ENCODE peak calls at places on chromosomes 7 and 10, in seven cellular contexts. One of them, this sample, is unnamed.

GRCh38 chr10:86974484-86974883 is 6.2 kb downstream of the ADIRF start:
- DNase-seq in activated naive CD4-positive, alpha-beta T cell treated with Interleukin-2 at 50 U/mL for 16 hours: no peak
- DNase-seq in iris pigment epithelial cell: no peak
- DNase-seq in cerebellum: no peak
- DNase-seq in sigmoid colon: no peak
- DNase-seq in AG20443: no peak
- DNase-seq in T1000: no peak
- DNase-seq in this sample: no peak

GRCh38 chr7:101575168-101575567 is 53.9 kb downstream of the MYL10 start:
- DNase-seq in activated naive CD4-positive, alpha-beta T cell treated with Interleukin-2 at 50 U/mL for 16 hours: no peak
- DNase-seq in iris pigment epithelial cell: no peak
- DNase-seq in cerebellum: no peak
- DNase-seq in sigmoid colon: no peak
- DNase-seq in AG20443: no peak
- DNase-seq in T1000: no peak
- DNase-seq in this sample: no peak

GRCh38 chr10:2282194-2282593 is 544.9 kb upstream of the ADARB2 start:
- DNase-seq in activated naive CD4-positive, alpha-beta T cell treated with Interleukin-2 at 50 U/mL for 16 hours: no peak
- DNase-seq in iris pigment epithelial cell: no peak
- DNase-seq in cerebellum: no peak
- DNase-seq in sigmoid colon: no peak
- DNase-seq in AG20443: no peak
- DNase-seq in T1000: no peak
- DNase-seq in this sample: no peak

GRCh38 chr10:36256905-36257304 is 614.8 kb upstream of the FZD8 start:
- DNase-seq in activated naive CD4-positive, alpha-beta T cell treated with Interleukin-2 at 50 U/mL for 16 hours: no peak
- DNase-seq in iris pigment epithelial cell: peak
- DNase-seq in cerebellum: no peak
- DNase-seq in sigmoid colon: no peak
- DNase-seq in AG20443: peak
- DNase-seq in T1000: no peak
- DNase-seq in this sample: no peak

GRCh38 chr7:2691223-2691818 is 3.3 kb downstream of the AMZ1 start:
- DNase-seq in activated naive CD4-positive, alpha-beta T cell treated with Interleukin-2 at 50 U/mL for 16 hours: no peak
- DNase-seq in iris pigment epithelial cell: no peak
- DNase-seq in cerebellum: no peak
- DNase-seq in sigmoid colon: no peak
- DNase-seq in AG20443: no peak
- DNase-seq in T1000: no peak
- DNase-seq in this sample: no peak

GRCh38 chr7:139992353-139993054 is 70.2 kb downstream of the PARP12 start:
- DNase-seq in activated naive CD4-positive, alpha-beta T cell treated with Interleukin-2 at 50 U/mL for 16 hours: no peak
- DNase-seq in iris pigment epithelial cell: no peak
- DNase-seq in cerebellum: no peak
- DNase-seq in sigmoid colon: no peak
- DNase-seq in AG20443: no peak
- DNase-seq in T1000: no peak
- DNase-seq in this sample: no peak

GRCh38 chr10:34319197-34319846 is 495.8 kb downstream of the PARD3 start:
- DNase-seq in activated naive CD4-positive, alpha-beta T cell treated with Interleukin-2 at 50 U/mL for 16 hours: no peak
- DNase-seq in iris pigment epithelial cell: peak
- DNase-seq in cerebellum: no peak
- DNase-seq in sigmoid colon: no peak
- DNase-seq in AG20443: peak
- DNase-seq in T1000: peak
- DNase-seq in this sample: no peak

GRCh38 chr7:149495785-149496641 is 1.6 kb downstream of the ZNF746 start:
- DNase-seq in activated naive CD4-positive, alpha-beta T cell treated with Interleukin-2 at 50 U/mL for 16 hours: no peak
- DNase-seq in iris pigment epithelial cell: peak
- DNase-seq in cerebellum: no peak
- DNase-seq in sigmoid colon: peak
- DNase-seq in AG20443: peak
- DNase-seq in T1000: peak
- DNase-seq in this sample: no peak

GRCh38 chr10:86295351-86295750 is 71.2 kb downstream of the GRID1 start:
- DNase-seq in activated naive CD4-positive, alpha-beta T cell treated with Interleukin-2 at 50 U/mL for 16 hours: no peak
- DNase-seq in iris pigment epithelial cell: no peak
- DNase-seq in cerebellum: no peak
- DNase-seq in sigmoid colon: peak
- DNase-seq in AG20443: no peak
- DNase-seq in T1000: no peak
- DNase-seq in this sample: peak